ENCODE peak calls at places on chromosomes 16 and 17, in eight cellular contexts. H, C, M, V, X, J, U and Q are unnamed samples.
A peak's percentile ranks its signal among the peaks of the same experiment; 100 is the strongest.

GRCh38 chr17:46190763-46191162 is 2.5 kb downstream of the KANSL1 start:
- DNase-seq in H (no peak), C (no peak), M (peak; percentile 48), V (no peak), X (no peak), J (no peak), U (peak; percentile 34), Q (no peak)

GRCh38 chr17:75876190-75876937 is 2.0 kb downstream of the TRIM47 start:
- DNase-seq in H (peak; percentile 72), C (peak; percentile 84), M (peak; percentile 33), V (peak; percentile 80), X (peak; percentile 95), J (peak; percentile 58), U (peak; percentile 96), Q (peak; percentile 71)

GRCh38 chr17:81865733-81866439 is 5.3 kb downstream of the ARHGDIA start:
- DNase-seq in H (peak; percentile 23), C (no peak), M (peak; percentile 58), V (no peak), X (peak; percentile 5), J (no peak), U (peak; percentile 45), Q (no peak)

GRCh38 chr17:20938244-20938643 is 104.6 kb downstream of the USP22 start:
- DNase-seq in H (no peak), C (no peak), M (no peak), V (no peak), X (no peak), J (no peak), U (no peak), Q (no peak)

GRCh38 chr17:82143333-82143732 is 45.3 kb upstream of the FASN start:
- DNase-seq in H (no peak), C (no peak), M (no peak), V (no peak), X (no peak), J (no peak), U (no peak), Q (no peak)

GRCh38 chr17:6429266-6429665 is 5.7 kb downstream of the AIPL1 start:
- DNase-seq in H (no peak), C (no peak), M (no peak), V (no peak), X (no peak), J (no peak), U (no peak), Q (peak; percentile 86)

GRCh38 chr17:12940699-12941098 is 77.1 kb downstream of the ELAC2 start:
- DNase-seq in H (no peak), C (no peak), M (no peak), V (no peak), X (no peak), J (no peak), U (no peak), Q (no peak)

GRCh38 chr17:27282054-27282501 is 11.8 kb upstream of the WSB1 start:
- DNase-seq in H (no peak), C (no peak), M (peak; percentile 73), V (no peak), X (peak; percentile 18), J (no peak), U (no peak), Q (no peak)

GRCh38 chr16:86203557-86204275 is 304.8 kb downstream of the IRF8 start:
- DNase-seq in H (no peak), C (no peak), M (no peak), V (no peak), X (no peak), J (no peak), U (no peak), Q (no peak)

GRCh38 chr17:50619489-50619888 is 15.2 kb upstream of the ABCC3 start:
- DNase-seq in H (no peak), C (no peak), M (no peak), V (no peak), X (no peak), J (no peak), U (no peak), Q (no peak)

GRCh38 chr17:50618300-50618699 is 16.4 kb upstream of the ABCC3 start:
- DNase-seq in H (no peak), C (no peak), M (peak; percentile 35), V (no peak), X (no peak), J (no peak), U (no peak), Q (no peak)

GRCh38 chr17:50620237-50620636 is 14.4 kb upstream of the ABCC3 start:
- DNase-seq in H (peak; percentile 84), C (no peak), M (no peak), V (no peak), X (no peak), J (no peak), U (no peak), Q (no peak)

GRCh38 chr17:50620848-50621247 is 13.8 kb upstream of the ABCC3 start:
- DNase-seq in H (peak; percentile 74), C (no peak), M (no peak), V (peak; percentile 72), X (no peak), J (no peak), U (no peak), Q (peak; percentile 49)

GRCh38 chr17:50618941-50619340 is 15.7 kb upstream of the ABCC3 start:
- DNase-seq in H (no peak), C (no peak), M (peak; percentile 48), V (no peak), X (no peak), J (no peak), U (no peak), Q (no peak)
- H3K27ac ChIP-seq in H (no peak overlapping the region), C (no peak overlapping the region), M (no peak overlapping the region), V (no peak overlapping the region), X (no peak overlapping the region), J (no peak overlapping the region), U (no peak overlapping the region), Q (no peak overlapping the region)

GRCh38 chr17:33925650-33926049 is 329.4 kb upstream of the CCL2 start:
- DNase-seq in H (no peak), C (no peak), M (no peak), V (no peak), X (no peak), J (no peak), U (no peak), Q (no peak)
- TF ChIP-seq EZH2phosphoT487 in H (no peak), C (no peak), M (no peak), V (no peak), X (no peak), J (no peak), U (no peak), Q (no peak)

GRCh38 chr17:58248955-58249269 is 10.5 kb downstream of the LPO start:
- DNase-seq in H (no peak), C (no peak), M (no peak), V (peak; percentile 32), X (no peak), J (no peak), U (no peak), Q (no peak)

GRCh38 chr17:58250344-58251011 is 12.1 kb downstream of the LPO start:
- DNase-seq in H (no peak), C (no peak), M (no peak), V (no peak), X (no peak), J (no peak), U (no peak), Q (no peak)

GRCh38 chr17:58247511-58248363 is 9.4 kb downstream of the LPO start:
- DNase-seq in H (no peak), C (no peak), M (no peak), V (no peak), X (no peak), J (no peak), U (no peak), Q (no peak)

GRCh38 chr17:58252141-58252540 is 13.8 kb downstream of the LPO start:
- DNase-seq in H (no peak), C (no peak), M (no peak), V (no peak), X (no peak), J (peak; percentile 2), U (no peak), Q (no peak)

GRCh38 chr17:58249270-58250133 is 11.1 kb downstream of the LPO start:
- DNase-seq in H (peak; percentile 99), C (peak; percentile 35), M (peak; percentile 72), V (peak; percentile 79), X (peak; percentile 42), J (peak; percentile 74), U (peak; percentile 58), Q (peak; percentile 79)
- H3K27me3 ChIP-seq in H (peaks cover 79% of the 10 kb centered on the region), C (no peaks in the 10 kb centered on the region), M (peaks cover 27% of the 10 kb centered on the region), V (peaks cover 82% of the 10 kb centered on the region), X (peaks cover 88% of the 10 kb centered on the region), J (peaks cover 43% of the 10 kb centered on the region), U (peaks cover 30% of the 10 kb centered on the region), Q (peaks cover 100% of the 10 kb centered on the region)

GRCh38 chr16:72875291-72876036 is 172.5 kb downstream of the ZFHX3 start:
- DNase-seq in H (no peak), C (no peak), M (no peak), V (no peak), X (no peak), J (peak; percentile 64), U (peak; percentile 26), Q (no peak)

GRCh38 chr16:72876221-72876620 is 171.7 kb downstream of the ZFHX3 start:
- DNase-seq in H (no peak), C (no peak), M (no peak), V (no peak), X (no peak), J (no peak), U (no peak), Q (no peak)

GRCh38 chr16:72872966-72873365 is 175.0 kb downstream of the ZFHX3 start:
- DNase-seq in H (no peak), C (no peak), M (no peak), V (no peak), X (no peak), J (no peak), U (no peak), Q (no peak)

GRCh38 chr16:72876981-72877373 is 171.0 kb downstream of the ZFHX3 start:
- DNase-seq in H (no peak), C (no peak), M (no peak), V (no peak), X (no peak), J (no peak), U (no peak), Q (no peak)

GRCh38 chr16:72873853-72874252 is 174.1 kb downstream of the ZFHX3 start:
- DNase-seq in H (no peak), C (no peak), M (no peak), V (no peak), X (no peak), J (no peak), U (no peak), Q (no peak)
- H3K27ac ChIP-seq in H (no peak overlapping the region), C (no peak overlapping the region), M (no peak overlapping the region), V (no peak overlapping the region), X (no peak overlapping the region), J (no peak overlapping the region), U (no peak overlapping the region), Q (no peak overlapping the region)